ENCODE peak calls at places on chromosomes 6 and 20, in nine cellular contexts. C is NB4, O is brain microvascular endothelial cell, X is colonic mucosa, Y is dorsolateral prefrontal cortex, M is small intestine, F is tibial nerve, U is uterus, S is mucosa of descending colon. J is an unnamed sample.

GRCh38 chr6:131846905-131847304 is 39.1 kb downstream of the ENPP1 start:
- DNase-seq in M (no peak), S (no peak), X (no peak), C (no peak), F (no peak), U (no peak), O (no peak), Y (no peak), J (no peak)

GRCh38 chr6:100376103-100376502 is 88.6 kb downstream of the SIM1 start:
- DNase-seq in F (no peak), S (no peak), X (no peak), O (no peak), U (no peak), Y (no peak), M (no peak), C (peak), J (no peak)

GRCh38 chr6:144252289-144252688 is 32.8 kb upstream of the UTRN start:
- DNase-seq in Y (no peak), O (no peak), C (no peak), S (no peak), X (no peak), M (no peak), F (no peak), U (no peak), J (no peak)

GRCh38 chr6:119521251-119521650 is 171.7 kb upstream of the MAN1A1 start:
- DNase-seq in O (no peak), C (no peak), F (no peak), Y (no peak), M (peak), S (no peak), U (no peak), X (no peak), J (no peak)

GRCh38 chr20:8335796-8336195 is 203.7 kb downstream of the PLCB1 start:
- DNase-seq in O (no peak), M (no peak), C (no peak), Y (no peak), F (no peak), X (no peak), S (no peak), U (no peak), J (no peak)

GRCh38 chr6:4940416-4940815 is 63.4 kb downstream of the RPP40 start:
- DNase-seq in X (no peak), C (no peak), S (no peak), M (no peak), Y (no peak), O (no peak), U (no peak), F (no peak), J (no peak)

GRCh38 chr6:169807699-169808607 is 56.5 kb downstream of the ERMARD start:
- DNase-seq in Y (no peak), U (no peak), M (no peak), S (no peak), X (peak), O (no peak), F (no peak), C (no peak), J (no peak)

GRCh38 chr6:83310046-83310445 is 116.9 kb downstream of the RWDD2A start:
- DNase-seq in C (no peak), M (no peak), Y (no peak), F (no peak), S (no peak), U (no peak), O (no peak), X (no peak), J (no peak)

GRCh38 chr20:35731469-35731788 is 10.6 kb downstream of the RBM39 start:
- DNase-seq in O (no peak), C (no peak), X (no peak), S (no peak), M (no peak), U (no peak), F (no peak), Y (no peak), J (no peak)

GRCh38 chr6:136685540-136686108 is 106.7 kb downstream of the MAP3K5 start:
- DNase-seq in X (no peak), C (no peak), M (no peak), U (no peak), Y (no peak), S (no peak), F (no peak), O (no peak), J (no peak)

GRCh38 chr6:17600527-17601388 is 656 bp downstream of the FAM8A1 start:
- DNase-seq in S (peak), Y (peak), C (peak), M (peak), X (peak), O (peak), U (peak), F (peak), J (peak)

GRCh38 chr6:73481969-73482368 is 20.4 kb downstream of the MTO1 start:
- DNase-seq in F (no peak), Y (no peak), C (no peak), M (no peak), U (no peak), S (no peak), O (no peak), X (no peak), J (no peak)

GRCh38 chr20:53942973-53943372 is 127.4 kb downstream of the BCAS1 start:
- DNase-seq in X (no peak), U (no peak), S (no peak), Y (no peak), O (no peak), F (no peak), M (no peak), C (no peak), J (no peak)

GRCh38 chr20:53944796-53945195 is 125.6 kb downstream of the BCAS1 start:
- DNase-seq in F (no peak), S (no peak), O (no peak), Y (no peak), C (no peak), U (no peak), X (no peak), M (no peak), J (no peak)

GRCh38 chr20:53942121-53942816 is 128.1 kb downstream of the BCAS1 start:
- DNase-seq in S (no peak), F (no peak), Y (no peak), U (no peak), M (no peak), X (no peak), O (no peak), C (no peak), J (peak)

GRCh38 chr20:53945478-53945877 is 124.9 kb downstream of the BCAS1 start:
- DNase-seq in O (no peak), X (no peak), U (no peak), Y (no peak), F (no peak), C (no peak), S (no peak), M (no peak), J (no peak)

DNA sequence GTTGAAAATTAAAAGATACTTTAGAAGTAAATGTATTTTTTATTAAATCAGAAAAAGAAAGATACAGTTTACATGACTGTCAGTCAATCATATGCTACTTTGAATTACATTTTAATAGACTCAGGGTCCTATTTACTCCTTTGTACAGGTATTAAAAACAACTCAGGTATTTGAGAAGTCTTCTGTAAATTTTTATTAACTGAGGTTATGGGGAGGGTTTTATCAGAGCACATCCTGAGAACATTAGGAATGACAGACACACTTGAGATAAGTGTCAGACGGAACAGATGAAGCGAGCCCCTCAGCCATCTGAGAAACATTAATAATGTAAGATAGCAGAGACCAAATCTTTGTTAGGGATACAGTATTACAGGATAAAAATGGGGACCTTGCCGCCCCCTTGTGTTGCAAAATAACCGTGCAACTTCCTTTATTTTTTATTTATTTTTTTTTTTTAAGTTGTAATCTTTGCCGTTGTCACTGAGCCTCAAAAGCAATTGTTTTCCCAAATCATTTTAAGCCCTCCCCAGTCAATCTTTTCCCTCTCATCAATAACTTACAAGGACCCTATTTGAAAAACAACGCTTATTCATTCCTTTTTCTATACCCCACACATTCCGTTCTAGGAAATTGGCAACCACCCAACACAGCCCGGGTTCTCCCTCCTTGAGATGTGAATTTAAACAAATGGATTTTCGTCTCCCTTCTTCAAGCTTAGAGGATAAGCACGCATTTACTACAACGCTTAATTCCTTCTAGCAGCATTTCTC is 126.7 kb downstream of the BCAS1 start:
- DNase-seq in Y (no peak), U (no peak), C (peak), F (no peak), S (no peak), O (no peak), X (no peak), M (no peak), J (peak)
- H3K4me3 ChIP-seq in Y (no peak), U (no peak), C (no peak), F (no peak), S (no peak), O (peak), X (no peak), M (no peak), J (peak)

GRCh38 chr20:59571591-59572314 is 32.6 kb upstream of the PHACTR3 start:
- DNase-seq in C (peak), X (peak), O (peak), Y (peak), M (peak), S (no peak), F (peak), U (peak), J (peak)
- H3K4me3 ChIP-seq in C (no peak), X (peak), O (peak), Y (peak), M (no peak), S (no peak), F (peak), U (no peak), J (peak)

GRCh38 chr6:121442591-121442990 is 7.1 kb downstream of the GJA1 start:
- DNase-seq in O (no peak), F (no peak), M (no peak), S (no peak), Y (no peak), X (no peak), U (no peak), C (no peak), J (no peak)

GRCh38 chr6:121437861-121438651 is 2.6 kb downstream of the GJA1 start:
- DNase-seq in X (no peak), S (no peak), C (peak), Y (no peak), U (peak), F (peak), M (peak), O (peak), J (no peak)

GRCh38 chr6:121439456-121440250 is 4.2 kb downstream of the GJA1 start:
- DNase-seq in U (no peak), S (no peak), C (no peak), M (no peak), F (no peak), Y (no peak), O (no peak), X (no peak), J (no peak)

GRCh38 chr6:121443953-121444590 is 8.6 kb downstream of the GJA1 start:
- DNase-seq in O (peak), F (no peak), Y (no peak), S (no peak), X (no peak), U (no peak), M (no peak), C (peak), J (no peak)

DNA sequence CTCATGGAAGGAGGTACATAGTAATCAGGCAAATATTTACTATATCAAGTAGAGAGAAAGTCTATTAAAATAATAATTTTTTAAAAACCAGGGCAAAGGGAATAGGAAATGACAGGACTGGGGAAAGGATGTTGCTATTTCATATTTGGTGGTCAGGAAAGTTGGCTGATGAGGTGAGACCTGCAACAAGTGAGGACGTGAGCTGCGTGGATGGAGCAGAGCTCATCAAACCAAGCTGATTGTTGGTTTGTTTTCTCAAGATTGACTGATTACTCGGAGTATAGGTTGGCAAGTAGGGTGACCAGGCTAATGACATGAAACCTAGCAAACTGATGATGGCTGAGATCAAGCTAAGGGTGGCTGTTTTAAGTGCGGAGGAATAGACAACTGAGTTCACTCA is 6.0 kb downstream of the GJA1 start:
- DNase-seq in M (no peak), Y (no peak), C (no peak), O (no peak), U (no peak), X (no peak), F (no peak), S (no peak), J (no peak)
- H3K4me3 ChIP-seq in M (no peak), Y (peak), C (no peak), O (no peak), U (no peak), X (no peak), F (no peak), S (no peak), J (no peak)

GRCh38 chr6:7156666-7157278 is 49.0 kb downstream of the RREB1 start:
- DNase-seq in C (peak), U (no peak), S (no peak), M (no peak), O (peak), F (no peak), X (no peak), Y (no peak), J (no peak)
- H3K4me3 ChIP-seq in C (no peak), U (no peak), S (no peak), M (no peak), O (no peak), F (no peak), X (no peak), Y (no peak), J (peak)